ENCODE peak calls at places on chromosomes 4 and X, in six cellular contexts. Y is colonic mucosa, V is MM.1S, E is mesenchymal stem cell, D is neuronal stem cell, S is mammary epithelial cell. N is an unnamed sample.

GRCh38 chrX:10972731-10973130 is 138.4 kb upstream of the HCCS start:
- DNase-seq in Y (no peak), D (no peak), V (no peak), S (no peak), E (no peak), N (no peak)

GRCh38 chr4:13529130-13529919 is 15.0 kb downstream of the NKX3-2 start:
- DNase-seq in S (no peak), E (no peak), D (no peak), Y (no peak), V (peak; percentile 4), N (no peak)

GRCh38 chrX:69018416-69019072 is 146.7 kb downstream of the PJA1 start:
- DNase-seq in S (no peak), E (no peak), D (no peak), V (no peak), Y (no peak), N (no peak)

GRCh38 chr4:7200801-7201200 is 8.5 kb downstream of the SORCS2 start:
- DNase-seq in D (no peak), Y (no peak), V (no peak), S (no peak), E (no peak), N (no peak)

GRCh38 chr4:5470318-5470889 is 238.0 kb downstream of the EVC2 start:
- DNase-seq in S (no peak), V (no peak), D (no peak), E (no peak), Y (no peak), N (no peak)

GRCh38 chrX:150504399-150505186 is 63.8 kb upstream of the MTM1 start:
- DNase-seq in E (no peak), Y (no peak), D (no peak), S (no peak), V (no peak), N (peak; percentile 19)

GRCh38 chr4:25563071-25563564 is 92.5 kb upstream of the SLC34A2 start:
- DNase-seq in S (no peak), E (no peak), V (no peak), Y (no peak), D (no peak), N (peak; percentile 40)

GRCh38 chrX:153632612-153632980 is 14.4 kb upstream of the DUSP9 start:
- DNase-seq in Y (no peak), E (no peak), S (no peak), D (no peak), V (no peak), N (no peak)

GRCh38 chr4:148166132-148166531 is 276.1 kb downstream of the NR3C2 start:
- DNase-seq in E (no peak), V (no peak), S (no peak), Y (no peak), D (no peak), N (no peak)

GRCh38 chr4:98996056-98996941 is 778 bp downstream of the METAP1 start:
- DNase-seq in D (peak; percentile 15), Y (peak; percentile 33), V (peak; percentile 38), E (peak; percentile 60), S (peak; percentile 53), N (peak; percentile 56)

GRCh38 chr4:186074189-186074588 is 5.2 kb downstream of the TLR3 start:
- DNase-seq in S (no peak), D (no peak), E (peak; percentile 18), V (no peak), Y (no peak), N (no peak)

GRCh38 chrX:153400146-153401132 is 711 bp downstream of the PNMA6E start:
- DNase-seq in E (peak; percentile 27), S (no peak), D (peak; percentile 20), Y (no peak), V (peak; percentile 48), N (peak; percentile 67)

GRCh38 chrX:43970528-43970927 is 2.7 kb downstream of the NDP start:
- DNase-seq in Y (no peak), D (no peak), V (no peak), E (no peak), S (peak; percentile 43), N (no peak)

GRCh38 chrX:135185795-135186443 is 14.7 kb upstream of the CT55 start:
- DNase-seq in D (peak; percentile 21), E (peak; percentile 43), V (peak; percentile 41), S (peak; percentile 53), Y (no peak), N (peak; percentile 65)

GRCh38 chr4:3223986-3224748 is 24.8 kb upstream of the MSANTD1 start:
- DNase-seq in E (no peak), D (no peak), Y (no peak), S (no peak), V (no peak), N (no peak)

GRCh38 chr4:2938906-2939305 is 24.3 kb downstream of the NOP14 start:
- DNase-seq in V (no peak), E (no peak), S (no peak), D (no peak), Y (no peak), N (no peak)

GRCh38 chrX:1480082-1480785 is 27.5 kb upstream of the ASMTL start:
- DNase-seq in Y (no peak), S (no peak), E (no peak), D (no peak), V (no peak), N (no peak)

GRCh38 chr4:122783301-122784215 is 43.1 kb upstream of the FGF2 start:
- DNase-seq in D (peak; percentile 65), V (no peak), Y (no peak), E (peak; percentile 76), S (peak; percentile 87), N (peak; percentile 77)

GRCh38 chr4:47704693-47705325 is 133.1 kb downstream of the CORIN start:
- DNase-seq in E (peak; percentile 59), V (peak; percentile 38), S (no peak), D (peak; percentile 42), Y (no peak), N (peak; percentile 80)

GRCh38 chr4:184826315-184827266 is 823 bp upstream of the ACSL1 start:
- DNase-seq in S (no peak), D (no peak), V (peak; percentile 31), Y (peak; percentile 44), E (peak; percentile 44), N (peak; percentile 21)

GRCh38 chr4:89410687-89411086 is 103.1 kb upstream of the GPRIN3 start:
- DNase-seq in D (peak; percentile 5), V (no peak), E (peak; percentile 43), Y (no peak), S (peak; percentile 21), N (peak; percentile 25)

GRCh38 chrX:7330971-7331746 is 183.2 kb upstream of the PUDP start:
- DNase-seq in V (no peak), S (no peak), D (no peak), E (peak; percentile 71), Y (no peak), N (no peak)

GRCh38 chrX:134548257-134548732 is 88.3 kb downstream of the HPRT1 start:
- DNase-seq in D (no peak), Y (no peak), S (no peak), E (peak; percentile 31), V (peak; percentile 26), N (peak; percentile 50)

GRCh38 chr4:148444296-148445070 is 2.3 kb upstream of the NR3C2 start:
- DNase-seq in E (peak; percentile 5), Y (peak; percentile 44), V (peak; percentile 27), S (peak; percentile 4), D (peak; percentile 48), N (peak; percentile 70)

GRCh38 chrX:150770623-150771022 is 77.4 kb downstream of the MTMR1 start:
- DNase-seq in Y (peak; percentile 12), D (no peak), V (no peak), S (no peak), E (no peak), N (no peak)

GRCh38 chrX:53280703-53281320 is 572 bp downstream of the IQSEC2 start:
- DNase-seq in D (no peak), V (no peak), Y (peak; percentile 45), S (peak; percentile 55), E (peak; percentile 46), N (peak; percentile 27)

GRCh38 chr4:173357939-173358338 is 12.8 kb upstream of the SAP30 start:
- DNase-seq in V (no peak), D (no peak), Y (no peak), S (no peak), E (no peak), N (no peak)

GRCh38 chr4:118879409-118879808 is 9.2 kb upstream of the SYNPO2 start:
- DNase-seq in E (no peak), S (no peak), Y (no peak), V (no peak), D (no peak), N (no peak)

GRCh38 chr4:54542119-54542438 is 115.7 kb upstream of the KIT start:
- DNase-seq in S (no peak), Y (no peak), E (no peak), D (no peak), V (no peak), N (no peak)
- H3K9ac ChIP-seq in S (no peak overlapping the region), Y (no peak overlapping the region), E (no peak overlapping the region), D (no peak overlapping the region), V (no peak overlapping the region), N (no peak overlapping the region)

DNA sequence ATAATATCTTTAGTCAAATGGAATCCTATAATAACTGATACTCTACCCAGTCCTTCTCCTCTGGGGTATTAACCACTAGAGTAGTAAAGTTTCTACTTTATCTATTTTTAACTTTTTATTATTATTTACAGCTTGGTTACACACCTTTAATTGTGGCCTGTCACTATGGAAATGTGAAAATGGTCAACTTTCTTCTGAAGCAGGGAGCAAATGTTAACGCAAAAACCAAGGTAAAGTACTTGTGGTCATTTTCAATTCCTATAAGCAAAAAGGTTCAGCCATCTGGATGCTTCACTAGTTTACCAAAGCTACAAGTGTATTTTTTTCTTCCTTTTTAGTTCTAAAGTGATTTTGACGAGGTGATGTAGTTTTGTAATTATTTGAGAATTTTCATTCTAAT is 238.8 kb downstream of the ANK2 start:
- DNase-seq in V (no peak), S (no peak), D (no peak), Y (no peak), E (no peak), N (no peak)
- H3K36me3 ChIP-seq in V (no peaks in the 10 kb centered on the region), S (no peaks in the 10 kb centered on the region), D (peaks cover 7% of the 10 kb centered on the region), Y (no peaks in the 10 kb centered on the region), E (peaks cover 3% of the 10 kb centered on the region), N (peaks cover 16% of the 10 kb centered on the region)

GRCh38 chr4:120049732-120050494 is 16.7 kb downstream of the MAD2L1 start:
- DNase-seq in V (peak; percentile 66), Y (peak; percentile 90), S (peak; percentile 61), D (peak; percentile 74), E (peak; percentile 92), N (peak; percentile 76)
- H3K4me3 ChIP-seq in V (no peak overlapping the region), Y (no peak overlapping the region), S (no peak overlapping the region), D (no peak overlapping the region), E (peak overlapping the region; percentile 79), N (no peak overlapping the region)

GRCh38 chr4:101865501-101866062 is 75.1 kb downstream of the BANK1 start:
- DNase-seq in V (no peak), D (no peak), E (peak; percentile 78), Y (no peak), S (peak; percentile 28), N (no peak)

GRCh38 chr4:101857176-101857575 is 66.6 kb downstream of the BANK1 start:
- DNase-seq in D (no peak), Y (no peak), V (no peak), S (no peak), E (no peak), N (no peak)

GRCh38 chr4:101864660-101865059 is 74.1 kb downstream of the BANK1 start:
- DNase-seq in E (no peak), D (no peak), Y (no peak), S (no peak), V (no peak), N (no peak)

DNA sequence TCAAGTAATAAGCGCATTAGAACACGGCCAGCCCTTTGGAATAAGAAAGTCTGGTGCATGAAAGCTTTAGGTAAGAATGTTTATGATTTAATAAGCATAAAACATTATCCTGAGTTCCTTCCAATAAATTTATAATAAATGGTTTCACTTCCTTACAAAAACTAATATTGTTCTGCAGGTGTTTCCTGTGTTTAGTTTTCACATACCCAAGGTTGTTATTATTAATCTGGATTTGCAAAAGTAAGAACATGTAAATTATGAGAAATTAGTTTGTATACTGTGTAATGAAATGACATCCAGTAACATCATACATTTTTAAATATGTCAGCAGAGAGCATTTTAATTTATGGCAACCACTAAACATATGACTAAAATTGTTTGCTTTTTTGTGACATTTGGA is 72.1 kb downstream of the BANK1 start:
- DNase-seq in Y (no peak), S (no peak), E (no peak), V (no peak), D (no peak), N (no peak)
- H3K9ac ChIP-seq in Y (no peak overlapping the region), S (no peak overlapping the region), E (no peak overlapping the region), V (no peak overlapping the region), D (no peak overlapping the region), N (no peak overlapping the region)

N was measured in neural progenitor cell.